ENCODE peak calls at places on chromosomes 1 and 21, in seven cellular contexts. One of them, this sample, is unnamed.

GRCh38 chr1:172254521-172255222 is 165.8 kb upstream of the C1orf105 start:
- DNase-seq in NCI-H1048: no peak
- DNase-seq in nephron progenitor cell: no peak
- DNase-seq in NCI-H2171 treated with DMSO at 0.1 percent for 48 hours: no peak
- DNase-seq in HTR-8/SVneo: peak
- DNase-seq in T-helper 22 cell: no peak
- DNase-seq in amniotic stem cell: peak
- DNase-seq in this sample: no peak

GRCh38 chr1:234544094-234544579 is 65.2 kb upstream of the TARBP1 start:
- DNase-seq in NCI-H1048: peak
- DNase-seq in nephron progenitor cell: no peak
- DNase-seq in NCI-H2171 treated with DMSO at 0.1 percent for 48 hours: peak
- DNase-seq in HTR-8/SVneo: peak
- DNase-seq in T-helper 22 cell: no peak
- DNase-seq in amniotic stem cell: peak
- DNase-seq in this sample: peak

GRCh38 chr1:169618367-169618766 is 11.6 kb downstream of the SELP start:
- DNase-seq in NCI-H1048: no peak
- DNase-seq in nephron progenitor cell: no peak
- DNase-seq in NCI-H2171 treated with DMSO at 0.1 percent for 48 hours: no peak
- DNase-seq in HTR-8/SVneo: no peak
- DNase-seq in T-helper 22 cell: no peak
- DNase-seq in amniotic stem cell: no peak
- DNase-seq in this sample: no peak

GRCh38 chr1:184605941-184606340 is 148.7 kb downstream of the EDEM3 start:
- DNase-seq in NCI-H1048: no peak
- DNase-seq in nephron progenitor cell: no peak
- DNase-seq in NCI-H2171 treated with DMSO at 0.1 percent for 48 hours: no peak
- DNase-seq in HTR-8/SVneo: no peak
- DNase-seq in T-helper 22 cell: no peak
- DNase-seq in amniotic stem cell: no peak
- DNase-seq in this sample: no peak

GRCh38 chr21:44540741-44541288 is 820 bp upstream of the KRTAP10-1 start:
- DNase-seq in NCI-H1048: no peak
- DNase-seq in nephron progenitor cell: no peak
- DNase-seq in NCI-H2171 treated with DMSO at 0.1 percent for 48 hours: no peak
- DNase-seq in HTR-8/SVneo: no peak
- DNase-seq in T-helper 22 cell: no peak
- DNase-seq in amniotic stem cell: no peak
- DNase-seq in this sample: no peak

GRCh38 chr1:99580451-99580850 is 65.5 kb upstream of the PALMD start:
- DNase-seq in NCI-H1048: no peak
- DNase-seq in nephron progenitor cell: no peak
- DNase-seq in NCI-H2171 treated with DMSO at 0.1 percent for 48 hours: peak
- DNase-seq in HTR-8/SVneo: peak
- DNase-seq in T-helper 22 cell: no peak
- DNase-seq in amniotic stem cell: no peak
- DNase-seq in this sample: no peak

GRCh38 chr21:35818597-35818996 is 241.7 kb downstream of the SETD4 start:
- DNase-seq in NCI-H1048: no peak
- DNase-seq in nephron progenitor cell: no peak
- DNase-seq in NCI-H2171 treated with DMSO at 0.1 percent for 48 hours: no peak
- DNase-seq in HTR-8/SVneo: no peak
- DNase-seq in T-helper 22 cell: no peak
- DNase-seq in amniotic stem cell: no peak
- DNase-seq in this sample: no peak

GRCh38 chr21:42348762-42349161 is 2.0 kb downstream of the TFF2 start:
- DNase-seq in NCI-H1048: no peak
- DNase-seq in nephron progenitor cell: no peak
- DNase-seq in NCI-H2171 treated with DMSO at 0.1 percent for 48 hours: no peak
- DNase-seq in HTR-8/SVneo: no peak
- DNase-seq in T-helper 22 cell: no peak
- DNase-seq in amniotic stem cell: no peak
- DNase-seq in this sample: no peak

GRCh38 chr21:29289317-29289716 is 9.4 kb upstream of the BACH1 start:
- DNase-seq in NCI-H1048: no peak
- DNase-seq in nephron progenitor cell: no peak
- DNase-seq in NCI-H2171 treated with DMSO at 0.1 percent for 48 hours: no peak
- DNase-seq in HTR-8/SVneo: no peak
- DNase-seq in T-helper 22 cell: no peak
- DNase-seq in amniotic stem cell: no peak
- DNase-seq in this sample: no peak

GRCh38 chr1:108745980-108746381 is 493 bp upstream of the STXBP3 start:
- DNase-seq in NCI-H1048: no peak
- DNase-seq in nephron progenitor cell: no peak
- DNase-seq in NCI-H2171 treated with DMSO at 0.1 percent for 48 hours: no peak
- DNase-seq in HTR-8/SVneo: no peak
- DNase-seq in T-helper 22 cell: no peak
- DNase-seq in amniotic stem cell: no peak
- DNase-seq in this sample: no peak

GRCh38 chr1:172136925-172137324 is 283.6 kb upstream of the C1orf105 start:
- DNase-seq in NCI-H1048: no peak
- DNase-seq in nephron progenitor cell: no peak
- DNase-seq in NCI-H2171 treated with DMSO at 0.1 percent for 48 hours: no peak
- DNase-seq in HTR-8/SVneo: no peak
- DNase-seq in T-helper 22 cell: no peak
- DNase-seq in amniotic stem cell: no peak
- DNase-seq in this sample: no peak

GRCh38 chr1:67832737-67833594 is at the start of gene GNG12:
- DNase-seq in NCI-H1048: no peak
- DNase-seq in nephron progenitor cell: peak
- DNase-seq in NCI-H2171 treated with DMSO at 0.1 percent for 48 hours: peak
- DNase-seq in HTR-8/SVneo: peak
- DNase-seq in T-helper 22 cell: no peak
- DNase-seq in amniotic stem cell: peak
- DNase-seq in this sample: peak

GRCh38 chr1:31376374-31377134 is 3.7 kb upstream of the FABP3 start:
- DNase-seq in NCI-H1048: no peak
- DNase-seq in nephron progenitor cell: peak
- DNase-seq in NCI-H2171 treated with DMSO at 0.1 percent for 48 hours: peak
- DNase-seq in HTR-8/SVneo: peak
- DNase-seq in T-helper 22 cell: no peak
- DNase-seq in amniotic stem cell: peak
- DNase-seq in this sample: peak

GRCh38 chr1:113467991-113468390 is 77.7 kb downstream of the MAGI3 start:
- DNase-seq in NCI-H1048: no peak
- DNase-seq in nephron progenitor cell: no peak
- DNase-seq in NCI-H2171 treated with DMSO at 0.1 percent for 48 hours: no peak
- DNase-seq in HTR-8/SVneo: no peak
- DNase-seq in T-helper 22 cell: no peak
- DNase-seq in amniotic stem cell: no peak
- DNase-seq in this sample: no peak

GRCh38 chr1:240409615-240410014 is 202.3 kb downstream of the GREM2 start:
- DNase-seq in NCI-H1048: no peak
- DNase-seq in nephron progenitor cell: no peak
- DNase-seq in NCI-H2171 treated with DMSO at 0.1 percent for 48 hours: no peak
- DNase-seq in HTR-8/SVneo: no peak
- DNase-seq in T-helper 22 cell: no peak
- DNase-seq in amniotic stem cell: no peak
- DNase-seq in this sample: no peak

This sample was measured in SK-N-SH.